ENCODE peak calls at places on chromosomes 12 and 14, in ten cellular contexts. Z is left ventricle myocardium inferior; P is chondrocyte; U is epithelial cell of esophagus; H is CD4-positive, alpha-beta T cell; R is AG09309; T is sigmoid colon; W is transverse colon; K is gastrocnemius medialis; C is GM12864. S is an unnamed sample.

GRCh38 chr14:59591641-59592040 is 15.0 kb upstream of the CCDC175 start:
- DNase-seq in U (no peak), T (no peak), K (no peak), H (no peak), W (no peak), P (no peak), R (no peak), C (no peak), Z (no peak), S (no peak)

GRCh38 chr14:35045798-35046047 is 349 bp upstream of the FAM177A1 start:
- DNase-seq in R (no peak), C (no peak), H (no peak), U (no peak), K (no peak), T (no peak), Z (no peak), W (no peak), P (no peak), S (no peak)

GRCh38 chr14:94043111-94043755 is 17.1 kb downstream of the OTUB2 start:
- DNase-seq in R (no peak), H (no peak), P (no peak), Z (no peak), U (no peak), K (no peak), T (peak), W (no peak), C (no peak), S (no peak)

GRCh38 chr14:58882577-58883018 is 244.8 kb downstream of the DACT1 start:
- DNase-seq in Z (no peak), P (no peak), K (no peak), U (no peak), R (peak), H (no peak), W (no peak), T (no peak), C (no peak), S (no peak)

GRCh38 chr14:105316563-105316941 is 2.0 kb downstream of the PACS2 start:
- DNase-seq in Z (no peak), W (no peak), T (no peak), C (no peak), P (no peak), H (no peak), U (no peak), R (no peak), K (no peak), S (no peak)

GRCh38 chr14:29220077-29220476 is 453.5 kb downstream of the FOXG1 start:
- DNase-seq in K (no peak), R (no peak), Z (no peak), P (no peak), C (no peak), H (no peak), W (no peak), T (no peak), U (no peak), S (no peak)

GRCh38 chr14:104428333-104428851 is 151.2 kb upstream of the C14orf180 start:
- DNase-seq in R (no peak), H (no peak), U (no peak), K (no peak), C (no peak), W (no peak), Z (no peak), P (peak), T (no peak), S (no peak)

GRCh38 chr14:65214741-65215140 is 112.4 kb upstream of the MAX start:
- DNase-seq in R (no peak), W (peak), P (no peak), K (no peak), H (no peak), T (no peak), Z (no peak), C (no peak), U (no peak), S (no peak)

GRCh38 chr12:12439636-12440035 is 82.8 kb downstream of the BORCS5 start:
- DNase-seq in Z (no peak), P (no peak), H (peak), K (no peak), R (no peak), T (no peak), W (no peak), U (peak), C (no peak), S (no peak)

GRCh38 chr12:56158926-56159461 is 835 bp downstream of the MYL6 start:
- DNase-seq in R (peak), Z (peak), T (peak), H (no peak), P (peak), K (peak), U (peak), W (peak), C (no peak), S (peak)

GRCh38 chr12:45654002-45654401 is 75.5 kb upstream of the ARID2 start:
- DNase-seq in C (no peak), Z (no peak), W (no peak), U (no peak), T (no peak), K (no peak), R (no peak), P (no peak), H (no peak), S (no peak)

GRCh38 chr12:115897718-115898117 is 379.8 kb downstream of the MED13L start:
- DNase-seq in U (no peak), C (no peak), T (no peak), P (no peak), Z (no peak), W (no peak), K (no peak), H (no peak), R (peak), S (no peak)

GRCh38 chr14:94656043-94656442 is 43.9 kb downstream of the SERPINA3 start:
- DNase-seq in H (no peak), K (no peak), R (no peak), C (no peak), W (no peak), Z (no peak), P (no peak), U (no peak), T (peak), S (no peak)

GRCh38 chr14:24274101-24274543 is 2.7 kb upstream of the RABGGTA start:
- DNase-seq in T (no peak), C (peak), H (no peak), R (no peak), K (no peak), Z (no peak), P (peak), U (peak), W (no peak), S (no peak)

GRCh38 chr14:24271834-24272263 is 452 bp upstream of the RABGGTA start:
- DNase-seq in P (no peak), W (no peak), C (no peak), U (no peak), Z (no peak), K (no peak), T (no peak), R (no peak), H (no peak), S (no peak)

GRCh38 chr14:24275524-24276139 is 4.2 kb upstream of the RABGGTA start:
- DNase-seq in C (no peak), K (no peak), W (no peak), H (no peak), P (peak), R (no peak), U (no peak), Z (no peak), T (no peak), S (no peak)

GRCh38 chr14:24272442-24272841 is 1.0 kb upstream of the RABGGTA start:
- DNase-seq in R (no peak), P (no peak), C (no peak), Z (no peak), W (no peak), T (no peak), U (no peak), H (no peak), K (no peak), S (no peak)

GRCh38 chr14:24273422-24273998 is 2.1 kb upstream of the RABGGTA start:
- DNase-seq in T (no peak), W (no peak), Z (no peak), H (no peak), P (no peak), K (no peak), U (peak), C (no peak), R (no peak), S (no peak)
- TF ChIP-seq CTCF in T (no peak), W (no peak), Z (no peak), H (no peak), P (no peak), K (no peak), U (peak), C (peak), R (no peak), S (no peak)

DNA sequence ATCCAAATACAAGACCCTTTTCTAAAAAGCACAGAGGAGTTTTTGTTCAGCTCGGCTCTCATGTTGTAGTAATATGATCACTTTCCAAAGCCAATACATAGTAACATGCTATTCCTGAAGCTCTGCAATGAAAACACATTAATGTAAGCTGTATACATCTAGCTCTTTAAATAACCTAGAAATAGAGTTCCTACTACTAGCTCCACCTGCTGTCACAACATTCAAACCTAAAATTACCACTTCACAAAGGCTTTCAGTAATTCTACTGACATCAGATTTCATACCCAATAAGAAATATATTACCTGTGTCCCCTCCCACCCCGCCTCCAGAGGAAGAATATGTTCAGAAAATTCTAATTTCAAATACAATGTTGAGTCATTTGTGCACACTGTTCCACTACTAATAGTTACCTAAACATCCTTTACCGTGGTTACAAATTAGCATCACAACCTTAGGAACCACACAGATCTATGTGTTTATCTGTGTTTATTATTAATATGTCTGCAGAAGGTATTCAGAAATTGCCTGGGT is 17.8 kb downstream of the EFCAB11 start:
- DNase-seq in T (no peak), Z (no peak), W (no peak), R (no peak), H (no peak), K (no peak), P (no peak), U (no peak), C (no peak), S (no peak)
- TF ChIP-seq CTCF in T (no peak), Z (no peak), W (no peak), R (no peak), H (no peak), K (no peak), P (peak), U (peak), C (no peak), S (no peak)

DNA sequence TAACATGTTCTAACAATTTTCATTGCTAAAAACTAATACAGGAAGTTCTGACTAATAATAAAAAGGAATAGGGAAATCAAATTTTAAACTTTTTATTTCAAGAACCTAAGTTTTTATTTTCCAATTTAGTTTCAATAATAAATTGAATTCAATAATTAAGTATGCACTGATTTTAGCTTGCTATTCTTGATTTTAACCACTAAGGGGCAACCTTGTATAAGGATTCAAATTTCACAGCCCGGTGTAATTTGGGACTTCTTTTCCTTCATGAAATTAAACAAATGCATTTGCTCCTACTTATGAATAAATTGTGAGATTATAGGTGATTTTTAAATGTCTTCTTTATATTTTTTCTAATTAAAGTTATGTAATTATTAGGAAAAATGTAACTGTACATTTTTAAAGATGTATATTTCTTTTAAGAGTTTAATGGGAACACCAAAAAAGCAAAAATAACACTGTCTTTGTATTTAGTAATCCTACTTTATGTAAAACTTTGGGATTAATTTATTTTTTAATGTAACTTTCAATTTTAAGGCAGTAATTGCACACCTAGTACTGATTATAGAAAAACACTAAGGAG is 241.4 kb upstream of the PDZRN4 start:
- DNase-seq in K (no peak), C (peak), R (no peak), H (no peak), T (no peak), Z (no peak), P (no peak), W (no peak), U (peak), S (no peak)
- TF ChIP-seq CTCF in K (peak), C (peak), R (peak), H (peak), T (peak), Z (peak), P (peak), W (peak), U (peak), S (peak)

GRCh38 chr14:97218713-97219355 is 421.7 kb downstream of the VRK1 start:
- DNase-seq in T (no peak), H (no peak), W (no peak), U (peak), R (no peak), Z (no peak), P (no peak), K (no peak), C (no peak), S (no peak)
- TF ChIP-seq CTCF in T (no peak), H (no peak), W (no peak), U (no peak), R (no peak), Z (no peak), P (peak), K (no peak), C (no peak), S (no peak)

DNA sequence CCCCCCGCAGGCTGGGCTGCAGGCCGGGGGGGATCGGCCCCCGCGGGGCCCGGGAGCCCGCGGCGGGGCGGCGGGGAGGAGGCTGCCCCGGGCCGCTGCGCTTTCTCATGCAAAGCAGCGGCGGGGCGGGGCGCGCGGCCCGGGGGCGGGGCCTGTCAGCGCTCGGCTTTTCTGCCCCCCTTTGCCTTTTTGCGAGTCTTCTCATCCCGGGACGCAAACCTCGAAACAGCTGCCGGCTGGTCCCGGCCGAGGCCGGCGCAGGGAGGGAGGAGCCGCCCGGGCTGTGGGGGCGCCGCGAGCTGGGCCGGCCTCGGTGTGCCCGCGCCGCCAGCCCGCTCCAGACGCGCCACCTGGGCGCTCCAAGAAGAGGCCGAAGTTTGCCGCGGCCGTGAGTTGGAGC is at the start of gene FZD10:
- DNase-seq in P (no peak), U (peak), T (no peak), Z (peak), W (peak), R (no peak), C (no peak), K (no peak), H (no peak), S (peak)
- TF ChIP-seq CTCF in P (no peak), U (no peak), T (no peak), Z (no peak), W (no peak), R (no peak), C (no peak), K (no peak), H (no peak), S (no peak)

GRCh38 chr14:99602054-99602787 is 1.8 kb downstream of the CCDC85C start:
- DNase-seq in C (no peak), T (peak), Z (no peak), U (peak), W (peak), P (no peak), R (no peak), K (no peak), H (no peak), S (no peak)
- TF ChIP-seq CTCF in C (no peak), T (no peak), Z (no peak), U (no peak), W (no peak), P (no peak), R (no peak), K (no peak), H (no peak), S (no peak)

GRCh38 chr14:75401356-75401755 is 26.5 kb upstream of the JDP2 start:
- DNase-seq in P (no peak), U (no peak), C (no peak), H (no peak), K (peak), W (peak), T (peak), R (no peak), Z (peak), S (no peak)
- TF ChIP-seq CTCF in P (no peak), U (no peak), C (no peak), H (no peak), K (no peak), W (no peak), T (no peak), R (no peak), Z (no peak), S (no peak)

DNA sequence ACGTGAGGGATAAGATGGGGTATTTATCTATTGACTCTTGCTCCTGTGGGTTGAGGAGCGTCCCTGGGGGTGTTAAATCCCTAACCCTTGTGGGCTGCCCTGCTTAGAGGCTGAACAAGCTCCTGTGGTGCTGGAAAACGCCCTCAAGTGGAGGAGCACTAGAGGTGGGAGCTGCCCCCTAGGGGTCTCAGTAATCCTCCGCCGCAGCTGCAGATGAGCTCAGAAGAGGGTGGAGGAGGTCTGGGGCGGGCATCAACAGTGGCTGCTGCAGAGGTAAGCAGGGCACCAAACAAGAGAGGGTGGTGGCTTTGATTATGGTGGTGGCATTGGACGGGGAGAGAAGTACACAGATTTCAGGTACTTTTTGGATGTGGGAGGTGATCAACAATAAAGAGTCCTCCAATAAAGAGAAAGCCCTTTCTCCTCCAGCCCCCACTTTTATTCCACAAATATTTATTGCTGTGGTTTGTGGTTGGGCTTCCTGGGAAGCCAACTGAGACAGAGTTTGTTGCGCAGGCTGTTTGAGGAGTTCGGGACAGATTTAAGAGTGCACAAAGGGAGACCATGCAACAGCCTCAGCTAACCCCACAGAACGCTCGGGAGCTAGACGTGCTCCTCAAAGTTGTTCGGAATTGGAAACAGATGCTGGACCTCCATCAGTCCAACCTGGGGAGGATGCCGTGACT is 179.9 kb downstream of the ADCK1 start:
- DNase-seq in Z (no peak), C (no peak), T (no peak), P (no peak), K (no peak), W (no peak), R (peak), H (no peak), U (no peak), S (no peak)
- TF ChIP-seq CTCF in Z (no peak), C (no peak), T (no peak), P (no peak), K (no peak), W (no peak), R (no peak), H (no peak), U (no peak), S (no peak)